ENCODE peak calls at places on chromosomes 11 and 22, in ten cellular contexts. One of them, this sample, is unnamed.

GRCh38 chr22:17924735-17925727 is 99.3 kb downstream of the MICAL3 start:
- DNase-seq in astrocyte of the cerebellum: no peak
- DNase-seq in gastrocnemius medialis: no peak
- DNase-seq in GM12865: no peak
- DNase-seq in left ventricle myocardium inferior: no peak
- DNase-seq in upper lobe of right lung: no peak
- DNase-seq in heart left ventricle: no peak
- DNase-seq in adrenal gland: no peak
- DNase-seq in mammary epithelial cell: peak; percentile 63
- DNase-seq in Panc1: no peak
- DNase-seq in this sample: no peak

GRCh38 chr22:37501176-37501609 is 15.0 kb upstream of the MFNG start:
- DNase-seq in astrocyte of the cerebellum: no peak
- DNase-seq in gastrocnemius medialis: no peak
- DNase-seq in GM12865: no peak
- DNase-seq in left ventricle myocardium inferior: peak; percentile 77
- DNase-seq in upper lobe of right lung: peak; percentile 76
- DNase-seq in heart left ventricle: peak; percentile 81
- DNase-seq in adrenal gland: peak; percentile 37
- DNase-seq in mammary epithelial cell: no peak
- DNase-seq in Panc1: no peak
- DNase-seq in this sample: peak; percentile 78

GRCh38 chr22:45008853-45009751 is 703 bp downstream of the PHF21B start:
- DNase-seq in astrocyte of the cerebellum: no peak
- DNase-seq in gastrocnemius medialis: no peak
- DNase-seq in GM12865: no peak
- DNase-seq in left ventricle myocardium inferior: no peak
- DNase-seq in upper lobe of right lung: no peak
- DNase-seq in heart left ventricle: no peak
- DNase-seq in adrenal gland: peak; percentile 11
- DNase-seq in mammary epithelial cell: peak; percentile 33
- DNase-seq in Panc1: no peak
- DNase-seq in this sample: no peak

GRCh38 chr11:108571001-108571400 is 22.6 kb downstream of the EXPH5 start:
- DNase-seq in astrocyte of the cerebellum: no peak
- DNase-seq in gastrocnemius medialis: no peak
- DNase-seq in GM12865: no peak
- DNase-seq in left ventricle myocardium inferior: no peak
- DNase-seq in upper lobe of right lung: no peak
- DNase-seq in heart left ventricle: no peak
- DNase-seq in adrenal gland: no peak
- DNase-seq in mammary epithelial cell: peak; percentile 79
- DNase-seq in Panc1: no peak
- DNase-seq in this sample: no peak

GRCh38 chr11:122141757-122142156 is 25.7 kb upstream of the BLID start:
- DNase-seq in astrocyte of the cerebellum: no peak
- DNase-seq in gastrocnemius medialis: no peak
- DNase-seq in GM12865: no peak
- DNase-seq in left ventricle myocardium inferior: no peak
- DNase-seq in upper lobe of right lung: no peak
- DNase-seq in heart left ventricle: no peak
- DNase-seq in adrenal gland: no peak
- DNase-seq in mammary epithelial cell: no peak
- DNase-seq in Panc1: no peak
- DNase-seq in this sample: no peak

GRCh38 chr11:11843233-11843632 is 1.5 kb downstream of the USP47 start:
- DNase-seq in astrocyte of the cerebellum: no peak
- DNase-seq in gastrocnemius medialis: no peak
- DNase-seq in GM12865: peak; percentile 36
- DNase-seq in left ventricle myocardium inferior: no peak
- DNase-seq in upper lobe of right lung: no peak
- DNase-seq in heart left ventricle: no peak
- DNase-seq in adrenal gland: peak; percentile 24
- DNase-seq in mammary epithelial cell: peak; percentile 87
- DNase-seq in Panc1: no peak
- DNase-seq in this sample: peak; percentile 6

GRCh38 chr11:69617220-69617619 is 23.7 kb upstream of the CCND1 start:
- DNase-seq in astrocyte of the cerebellum: no peak
- DNase-seq in gastrocnemius medialis: no peak
- DNase-seq in GM12865: no peak
- DNase-seq in left ventricle myocardium inferior: no peak
- DNase-seq in upper lobe of right lung: no peak
- DNase-seq in heart left ventricle: no peak
- DNase-seq in adrenal gland: no peak
- DNase-seq in mammary epithelial cell: no peak
- DNase-seq in Panc1: no peak
- DNase-seq in this sample: no peak

GRCh38 chr11:3939211-3939610 is 83.7 kb downstream of the STIM1 start:
- DNase-seq in astrocyte of the cerebellum: peak; percentile 93
- DNase-seq in gastrocnemius medialis: no peak
- DNase-seq in GM12865: peak; percentile 24
- DNase-seq in left ventricle myocardium inferior: no peak
- DNase-seq in upper lobe of right lung: no peak
- DNase-seq in heart left ventricle: no peak
- DNase-seq in adrenal gland: no peak
- DNase-seq in mammary epithelial cell: peak; percentile 54
- DNase-seq in Panc1: no peak
- DNase-seq in this sample: no peak

GRCh38 chr11:72924568-72925190 is 110.5 kb downstream of the ATG16L2 start:
- DNase-seq in astrocyte of the cerebellum: peak; percentile 41
- DNase-seq in gastrocnemius medialis: no peak
- DNase-seq in GM12865: peak; percentile 47
- DNase-seq in left ventricle myocardium inferior: no peak
- DNase-seq in upper lobe of right lung: no peak
- DNase-seq in heart left ventricle: no peak
- DNase-seq in adrenal gland: no peak
- DNase-seq in mammary epithelial cell: peak; percentile 21
- DNase-seq in Panc1: peak; percentile 15
- DNase-seq in this sample: no peak

GRCh38 chr11:313787-314547 is at the start of gene IFITM1:
- DNase-seq in astrocyte of the cerebellum: peak; percentile 75
- DNase-seq in gastrocnemius medialis: no peak
- DNase-seq in GM12865: peak; percentile 94
- DNase-seq in left ventricle myocardium inferior: no peak
- DNase-seq in upper lobe of right lung: peak; percentile 73
- DNase-seq in heart left ventricle: no peak
- DNase-seq in adrenal gland: no peak
- DNase-seq in mammary epithelial cell: peak; percentile 33
- DNase-seq in Panc1: no peak
- DNase-seq in this sample: peak; percentile 71

GRCh38 chr11:62721994-62722393 is 5.3 kb downstream of the HNRNPUL2 start:
- DNase-seq in astrocyte of the cerebellum: peak; percentile 15
- DNase-seq in gastrocnemius medialis: no peak
- DNase-seq in GM12865: no peak
- DNase-seq in left ventricle myocardium inferior: no peak
- DNase-seq in upper lobe of right lung: no peak
- DNase-seq in heart left ventricle: no peak
- DNase-seq in adrenal gland: no peak
- DNase-seq in mammary epithelial cell: no peak
- DNase-seq in Panc1: no peak
- DNase-seq in this sample: no peak

GRCh38 chr11:10005955-10006525 is 288.0 kb downstream of the SBF2 start:
- DNase-seq in astrocyte of the cerebellum: no peak
- DNase-seq in gastrocnemius medialis: no peak
- DNase-seq in GM12865: no peak
- DNase-seq in left ventricle myocardium inferior: no peak
- DNase-seq in upper lobe of right lung: no peak
- DNase-seq in heart left ventricle: no peak
- DNase-seq in adrenal gland: no peak
- DNase-seq in mammary epithelial cell: no peak
- DNase-seq in Panc1: no peak
- DNase-seq in this sample: no peak

GRCh38 chr11:76665921-76666351 is 4.6 kb downstream of the LRRC32 start:
- DNase-seq in astrocyte of the cerebellum: no peak
- DNase-seq in gastrocnemius medialis: no peak
- DNase-seq in GM12865: no peak
- DNase-seq in left ventricle myocardium inferior: no peak
- DNase-seq in upper lobe of right lung: peak; percentile 42
- DNase-seq in heart left ventricle: peak; percentile 17
- DNase-seq in adrenal gland: peak; percentile 7
- DNase-seq in mammary epithelial cell: no peak
- DNase-seq in Panc1: no peak
- DNase-seq in this sample: no peak

GRCh38 chr11:76667271-76667818 is 3.2 kb downstream of the LRRC32 start:
- DNase-seq in astrocyte of the cerebellum: no peak
- DNase-seq in gastrocnemius medialis: no peak
- DNase-seq in GM12865: no peak
- DNase-seq in left ventricle myocardium inferior: no peak
- DNase-seq in upper lobe of right lung: peak; percentile 27
- DNase-seq in heart left ventricle: peak; percentile 15
- DNase-seq in adrenal gland: peak; percentile 5
- DNase-seq in mammary epithelial cell: no peak
- DNase-seq in Panc1: no peak
- DNase-seq in this sample: no peak

GRCh38 chr11:76666830-76667229 is 3.7 kb downstream of the LRRC32 start:
- DNase-seq in astrocyte of the cerebellum: no peak
- DNase-seq in gastrocnemius medialis: no peak
- DNase-seq in GM12865: no peak
- DNase-seq in left ventricle myocardium inferior: no peak
- DNase-seq in upper lobe of right lung: peak; percentile 6
- DNase-seq in heart left ventricle: no peak
- DNase-seq in adrenal gland: no peak
- DNase-seq in mammary epithelial cell: no peak
- DNase-seq in Panc1: no peak
- DNase-seq in this sample: no peak

GRCh38 chr11:76665172-76665571 is 5.4 kb downstream of the LRRC32 start:
- DNase-seq in astrocyte of the cerebellum: no peak
- DNase-seq in gastrocnemius medialis: no peak
- DNase-seq in GM12865: no peak
- DNase-seq in left ventricle myocardium inferior: no peak
- DNase-seq in upper lobe of right lung: peak; percentile 30
- DNase-seq in heart left ventricle: peak; percentile 13
- DNase-seq in adrenal gland: peak; percentile 2
- DNase-seq in mammary epithelial cell: no peak
- DNase-seq in Panc1: no peak
- DNase-seq in this sample: no peak

DNA sequence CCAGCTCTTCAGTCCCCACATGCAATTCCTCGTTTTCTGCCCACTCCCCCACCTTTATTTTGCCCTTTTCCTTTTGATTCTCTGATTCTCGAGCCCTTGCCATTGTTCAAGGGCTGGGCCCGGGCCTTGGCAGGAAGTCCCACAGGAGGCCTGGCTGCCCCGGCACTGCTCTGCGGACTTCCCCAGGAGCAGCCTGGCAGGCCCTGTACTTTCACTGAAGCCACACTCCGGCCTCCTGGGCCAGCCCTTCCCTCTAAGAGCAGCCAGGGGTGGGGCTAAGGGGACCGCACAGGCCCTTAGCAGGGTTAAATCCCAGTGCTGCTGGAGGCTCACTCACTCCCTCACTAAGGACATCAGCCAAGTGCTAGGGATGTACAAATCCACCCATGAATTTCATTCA is 4.1 kb downstream of the LRRC32 start:
- DNase-seq in astrocyte of the cerebellum: no peak
- DNase-seq in gastrocnemius medialis: no peak
- DNase-seq in GM12865: peak; percentile 80
- DNase-seq in left ventricle myocardium inferior: peak; percentile 58
- DNase-seq in upper lobe of right lung: peak; percentile 65
- DNase-seq in heart left ventricle: peak; percentile 75
- DNase-seq in adrenal gland: peak; percentile 32
- DNase-seq in mammary epithelial cell: no peak
- DNase-seq in Panc1: no peak
- DNase-seq in this sample: no peak
- H3K4me3 ChIP-seq in astrocyte of the cerebellum: no peak overlapping the region
- H3K4me3 ChIP-seq in gastrocnemius medialis: peak overlapping the region; percentile 10
- H3K4me3 ChIP-seq in GM12865: no peak overlapping the region
- H3K4me3 ChIP-seq in left ventricle myocardium inferior: peak overlapping the region; percentile 78
- H3K4me3 ChIP-seq in upper lobe of right lung: peak overlapping the region; percentile 44
- H3K4me3 ChIP-seq in heart left ventricle: peak overlapping the region; percentile 13
- H3K4me3 ChIP-seq in adrenal gland: peak overlapping the region; percentile 56
- H3K4me3 ChIP-seq in mammary epithelial cell: no peak overlapping the region
- H3K4me3 ChIP-seq in Panc1: no peak overlapping the region
- H3K4me3 ChIP-seq in this sample: no peak overlapping the region

DNA sequence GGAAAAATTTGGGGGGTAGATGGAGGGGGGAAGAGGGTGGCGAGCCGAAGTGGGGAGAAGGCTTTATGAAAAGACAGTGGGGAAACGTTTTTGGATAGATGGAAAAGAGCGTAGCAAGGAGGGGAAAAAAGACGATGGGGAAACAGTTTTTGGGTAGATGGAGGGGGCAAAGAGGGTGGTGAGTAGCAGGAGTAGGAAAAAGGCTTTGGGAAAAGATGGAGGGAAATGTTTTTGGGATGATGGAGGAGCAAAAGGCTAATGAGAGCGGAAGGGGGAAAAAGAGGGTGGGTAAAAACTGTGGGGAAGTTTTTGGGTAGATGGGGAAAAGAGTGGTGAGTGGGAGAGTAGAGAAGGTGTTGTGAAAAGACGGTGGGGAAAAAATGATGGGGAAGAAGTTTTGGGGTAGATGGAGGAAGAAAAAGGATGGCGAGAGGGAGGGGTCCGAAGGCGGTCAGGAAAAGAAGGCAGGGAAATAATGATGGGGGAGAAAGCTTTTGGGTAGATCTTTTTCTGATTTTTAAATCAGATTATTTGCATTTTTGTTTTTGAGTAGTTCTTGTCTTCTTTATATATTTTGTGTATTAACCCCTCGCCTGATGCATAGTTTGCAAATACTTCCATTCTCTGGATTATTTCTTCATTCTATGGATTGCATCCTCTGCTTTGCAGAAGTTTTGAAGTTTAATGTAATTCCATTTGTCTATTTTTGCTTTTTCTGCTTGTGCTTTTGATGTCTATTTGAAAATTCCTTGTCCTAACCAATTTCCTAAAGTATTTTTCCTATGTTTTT is 115.3 kb upstream of the SERPIND1 start:
- DNase-seq in astrocyte of the cerebellum: no peak
- DNase-seq in gastrocnemius medialis: no peak
- DNase-seq in GM12865: no peak
- DNase-seq in left ventricle myocardium inferior: no peak
- DNase-seq in upper lobe of right lung: no peak
- DNase-seq in heart left ventricle: no peak
- DNase-seq in adrenal gland: no peak
- DNase-seq in mammary epithelial cell: no peak
- DNase-seq in Panc1: no peak
- DNase-seq in this sample: no peak
- H3K4me3 ChIP-seq in astrocyte of the cerebellum: no peak overlapping the region
- H3K4me3 ChIP-seq in gastrocnemius medialis: no peak overlapping the region
- H3K4me3 ChIP-seq in GM12865: no peak overlapping the region
- H3K4me3 ChIP-seq in left ventricle myocardium inferior: no peak overlapping the region
- H3K4me3 ChIP-seq in upper lobe of right lung: no peak overlapping the region
- H3K4me3 ChIP-seq in heart left ventricle: no peak overlapping the region
- H3K4me3 ChIP-seq in adrenal gland: no peak overlapping the region
- H3K4me3 ChIP-seq in mammary epithelial cell: no peak overlapping the region
- H3K4me3 ChIP-seq in Panc1: no peak overlapping the region
- H3K4me3 ChIP-seq in this sample: no peak overlapping the region

GRCh38 chr11:1749787-1750351 is 526 bp downstream of the IFITM10 start:
- DNase-seq in astrocyte of the cerebellum: peak; percentile 31
- DNase-seq in gastrocnemius medialis: no peak
- DNase-seq in GM12865: no peak
- DNase-seq in left ventricle myocardium inferior: no peak
- DNase-seq in upper lobe of right lung: peak; percentile 65
- DNase-seq in heart left ventricle: no peak
- DNase-seq in adrenal gland: peak; percentile 75
- DNase-seq in mammary epithelial cell: peak; percentile 92
- DNase-seq in Panc1: no peak
- DNase-seq in this sample: no peak
- H3K4me3 ChIP-seq in astrocyte of the cerebellum: peak overlapping the region; percentile 54
- H3K4me3 ChIP-seq in gastrocnemius medialis: peak overlapping the region; percentile 16
- H3K4me3 ChIP-seq in GM12865: no peak overlapping the region
- H3K4me3 ChIP-seq in left ventricle myocardium inferior: no peak overlapping the region
- H3K4me3 ChIP-seq in upper lobe of right lung: no peak overlapping the region
- H3K4me3 ChIP-seq in heart left ventricle: no peak overlapping the region
- H3K4me3 ChIP-seq in adrenal gland: peak overlapping the region; percentile 73
- H3K4me3 ChIP-seq in mammary epithelial cell: peak overlapping the region; percentile 74
- H3K4me3 ChIP-seq in Panc1: peak overlapping the region; percentile 51
- H3K4me3 ChIP-seq in this sample: no peak overlapping the region

GRCh38 chr11:65429724-65430405 is 7.3 kb downstream of the NEAT1 start:
- DNase-seq in astrocyte of the cerebellum: no peak
- DNase-seq in gastrocnemius medialis: no peak
- DNase-seq in GM12865: peak; percentile 76
- DNase-seq in left ventricle myocardium inferior: peak; percentile 72
- DNase-seq in upper lobe of right lung: peak; percentile 87
- DNase-seq in heart left ventricle: peak; percentile 79
- DNase-seq in adrenal gland: peak; percentile 85
- DNase-seq in mammary epithelial cell: peak; percentile 77
- DNase-seq in Panc1: no peak
- DNase-seq in this sample: peak; percentile 67
- H3K4me3 ChIP-seq in astrocyte of the cerebellum: peak overlapping the region; percentile 96
- H3K4me3 ChIP-seq in gastrocnemius medialis: peak overlapping the region; percentile 95
- H3K4me3 ChIP-seq in GM12865: peak overlapping the region; percentile 70
- H3K4me3 ChIP-seq in left ventricle myocardium inferior: peak overlapping the region; percentile 80
- H3K4me3 ChIP-seq in upper lobe of right lung: peak overlapping the region; percentile 98
- H3K4me3 ChIP-seq in heart left ventricle: peak overlapping the region; percentile 18
- H3K4me3 ChIP-seq in adrenal gland: peak overlapping the region; percentile 82
- H3K4me3 ChIP-seq in mammary epithelial cell: peak overlapping the region; percentile 23
- H3K4me3 ChIP-seq in Panc1: peak overlapping the region; percentile 43
- H3K4me3 ChIP-seq in this sample: no peak overlapping the region